ENCODE peak calls at places on chromosomes 2 and 18, in six cellular contexts. K is BJ, O is right lobe of liver, F is nephron progenitor cell, X is lower lobe of right lung, M is stomach. C is an unnamed sample.

GRCh38 chr2:148534416-148535205 is 109.9 kb upstream of the EPC2 start:
- DNase-seq in K (no peak), O (no peak), F (no peak), X (no peak), M (no peak), C (peak)

GRCh38 chr2:202494856-202495604 is 118.9 kb downstream of the BMPR2 start:
- DNase-seq in K (no peak), O (no peak), F (no peak), X (no peak), M (no peak), C (no peak)

GRCh38 chr18:75247041-75247551 is 36.5 kb downstream of the TSHZ1 start:
- DNase-seq in K (no peak), O (no peak), F (no peak), X (no peak), M (no peak), C (no peak)

GRCh38 chr2:44691174-44691785 is 250.2 kb upstream of the SIX3 start:
- DNase-seq in K (no peak), O (no peak), F (no peak), X (no peak), M (no peak), C (no peak)

GRCh38 chr2:121634354-121635307 is 14.6 kb downstream of the CLASP1 start:
- DNase-seq in K (peak), O (no peak), F (no peak), X (no peak), M (no peak), C (no peak)

GRCh38 chr2:46073540-46074018 is 223.6 kb upstream of the EPAS1 start:
- DNase-seq in K (peak), O (no peak), F (no peak), X (no peak), M (no peak), C (no peak)

GRCh38 chr18:68275616-68276015 is 439.3 kb downstream of the TMX3 start:
- DNase-seq in K (no peak), O (no peak), F (no peak), X (no peak), M (no peak), C (no peak)

GRCh38 chr18:6557470-6558245 is 142.9 kb upstream of the L3MBTL4 start:
- DNase-seq in K (no peak), O (no peak), F (peak), X (no peak), M (no peak), C (no peak)

GRCh38 chr2:120118471-120118870 is 104.7 kb downstream of the TMEM185B start:
- DNase-seq in K (no peak), O (no peak), F (no peak), X (no peak), M (no peak), C (no peak)

GRCh38 chr2:174051741-174052638 is 86.8 kb upstream of the SP3 start:
- DNase-seq in K (no peak), O (no peak), F (peak), X (no peak), M (peak), C (no peak)

GRCh38 chr2:68708629-68709028 is 26.0 kb upstream of the ARHGAP25 start:
- DNase-seq in K (no peak), O (no peak), F (no peak), X (no peak), M (no peak), C (no peak)

GRCh38 chr2:72979896-72980295 is 62.6 kb downstream of the EMX1 start:
- DNase-seq in K (no peak), O (peak), F (no peak), X (peak), M (no peak), C (no peak)

GRCh38 chr2:109284816-109285215 is 155.8 kb downstream of the SH3RF3 start:
- DNase-seq in K (peak), O (no peak), F (no peak), X (no peak), M (no peak), C (no peak)

GRCh38 chr18:57910817-57911216 is 107.7 kb upstream of the ATP8B1 start:
- DNase-seq in K (no peak), O (no peak), F (peak), X (no peak), M (no peak), C (no peak)

GRCh38 chr2:43035922-43036321 is 190.5 kb downstream of the ZFP36L2 start:
- DNase-seq in K (no peak), O (no peak), F (no peak), X (no peak), M (no peak), C (no peak)
- TF ChIP-seq CTCF in K (peak), O (no peak), F (no peak), X (no peak), M (no peak), C (no peak)

GRCh38 chr2:17877811-17878221 is 651 bp upstream of the KCNS3 start:
- DNase-seq in K (no peak), O (no peak), F (peak), X (peak), M (no peak), C (no peak)

GRCh38 chr2:17879913-17880274 is 1.4 kb downstream of the KCNS3 start:
- DNase-seq in K (no peak), O (no peak), F (no peak), X (no peak), M (no peak), C (no peak)

GRCh38 chr2:17876590-17876989 is 1.9 kb upstream of the KCNS3 start:
- DNase-seq in K (no peak), O (no peak), F (no peak), X (no peak), M (no peak), C (no peak)

GRCh38 chr2:17878222-17879136 is at the start of gene KCNS3:
- DNase-seq in K (no peak), O (peak), F (peak), X (peak), M (peak), C (peak)

GRCh38 chr2:17879137-17879912 is 858 bp downstream of the KCNS3 start:
- DNase-seq in K (no peak), O (peak), F (peak), X (peak), M (peak), C (peak)
- TF ChIP-seq CTCF in K (peak), O (no peak), F (peak), X (peak), M (no peak), C (no peak)

DNA sequence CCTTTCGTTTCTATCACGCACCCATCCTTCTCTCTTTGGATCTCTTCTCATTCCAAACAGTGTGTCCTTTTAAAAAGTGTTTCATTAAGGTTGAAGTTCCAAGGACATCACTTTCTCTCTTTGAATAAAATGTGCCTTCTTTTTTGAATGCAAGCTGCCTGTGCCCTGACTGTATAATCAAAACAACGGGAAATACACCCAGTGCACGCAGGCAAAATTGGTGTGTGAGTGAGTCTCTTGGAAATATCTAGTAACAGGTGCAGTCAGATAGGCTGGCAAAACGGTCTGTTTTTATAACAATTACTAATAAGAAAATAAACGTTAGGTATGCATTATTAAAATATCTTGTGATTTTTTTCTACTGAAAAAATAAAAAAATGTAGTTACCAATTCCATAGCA is 271.1 kb upstream of the TCF4 start:
- DNase-seq in K (no peak), O (no peak), F (no peak), X (no peak), M (no peak), C (no peak)
- TF ChIP-seq CTCF in K (no peak), O (no peak), F (no peak), X (no peak), M (no peak), C (no peak)

GRCh38 chr18:37019157-37019571 is 190.2 kb downstream of the KIAA1328 start:
- DNase-seq in K (no peak), O (no peak), F (no peak), X (no peak), M (no peak), C (no peak)
- TF ChIP-seq CTCF in K (peak), O (peak), F (no peak), X (no peak), M (peak), C (no peak)